ENCODE peak calls at places on chromosomes 7 and 10, in seven cellular contexts. M is left ventricle myocardium inferior, Y is foreskin fibroblast, Q is AG04450, J is AG09319, I is HL-60, H is kidney epithelial cell. V is an unnamed sample.

GRCh38 chr7:138074540-138074939 is 1.7 kb upstream of the AKR1D1 start:
- DNase-seq in M (no peak), Y (no peak), Q (no peak), J (no peak), I (no peak), H (no peak), V (no peak)

GRCh38 chr10:133024711-133025557 is 62.8 kb upstream of the ADGRA1 start:
- DNase-seq in M (no peak), Y (no peak), Q (no peak), J (no peak), I (no peak), H (no peak), V (no peak)

GRCh38 chr7:4745971-4746919 is 29.2 kb upstream of the AP5Z1 start:
- DNase-seq in M (no peak), Y (peak; percentile 41), Q (no peak), J (peak; percentile 44), I (peak; percentile 31), H (no peak), V (peak; percentile 82)

GRCh38 chr7:99839560-99840011 is 11.8 kb downstream of the CYP3A43 start:
- DNase-seq in M (no peak), Y (no peak), Q (no peak), J (no peak), I (no peak), H (no peak), V (no peak)

GRCh38 chr10:48604039-48604407 is 850 bp downstream of the ARHGAP22 start:
- DNase-seq in M (no peak), Y (no peak), Q (no peak), J (no peak), I (no peak), H (no peak), V (no peak)

GRCh38 chr10:131187274-131187673 is 124.2 kb downstream of the TCERG1L start:
- DNase-seq in M (no peak), Y (no peak), Q (no peak), J (no peak), I (no peak), H (no peak), V (no peak)

GRCh38 chr7:152574892-152575511 is 100.9 kb downstream of the XRCC2 start:
- DNase-seq in M (no peak), Y (no peak), Q (no peak), J (no peak), I (no peak), H (peak; percentile 71), V (no peak)

GRCh38 chr7:51295435-51296269 is 21.0 kb downstream of the COBL start:
- DNase-seq in M (no peak), Y (no peak), Q (no peak), J (no peak), I (no peak), H (no peak), V (no peak)

GRCh38 chr7:150390206-150390605 is 11.1 kb downstream of the ZNF775 start:
- DNase-seq in M (no peak), Y (peak; percentile 56), Q (no peak), J (no peak), I (no peak), H (no peak), V (no peak)

GRCh38 chr7:111568419-111568818 is 6.1 kb upstream of the IMMP2L start:
- DNase-seq in M (no peak), Y (no peak), Q (no peak), J (no peak), I (no peak), H (no peak), V (no peak)

GRCh38 chr7:101699884-101700283 is 70.8 kb upstream of the MYL10 start:
- DNase-seq in M (no peak), Y (no peak), Q (no peak), J (no peak), I (no peak), H (no peak), V (no peak)

GRCh38 chr7:497946-498655 is 21.5 kb downstream of the PDGFA start:
- DNase-seq in M (peak; percentile 8), Y (no peak), Q (no peak), J (no peak), I (no peak), H (no peak), V (no peak)

GRCh38 chr10:59905735-59906416 is 480 bp downstream of the CCDC6 start:
- DNase-seq in M (no peak), Y (no peak), Q (no peak), J (no peak), I (no peak), H (no peak), V (no peak)

GRCh38 chr7:105489409-105489808 is 32.7 kb downstream of the PUS7 start:
- DNase-seq in M (no peak), Y (no peak), Q (no peak), J (no peak), I (no peak), H (no peak), V (no peak)

GRCh38 chr7:93055543-93056107 is 62.2 kb downstream of the SAMD9 start:
- DNase-seq in M (no peak), Y (peak; percentile 28), Q (no peak), J (no peak), I (no peak), H (no peak), V (peak; percentile 60)

GRCh38 chr10:73879296-73880173 is 5.2 kb upstream of the CAMK2G start:
- DNase-seq in M (peak; percentile 84), Y (peak; percentile 75), Q (no peak), J (no peak), I (peak; percentile 93), H (no peak), V (peak; percentile 78)

GRCh38 chr10:26960308-26960707 is 99.5 kb upstream of the ABI1 start:
- DNase-seq in M (no peak), Y (no peak), Q (no peak), J (no peak), I (no peak), H (no peak), V (no peak)

GRCh38 chr7:27124096-27124978 is 6.2 kb downstream of the HOXA4 start:
- DNase-seq in M (no peak), Y (peak; percentile 60), Q (peak; percentile 86), J (no peak), I (no peak), H (no peak), V (peak; percentile 99)

GRCh38 chr7:11450246-11450645 is 381.8 kb downstream of the THSD7A start:
- DNase-seq in M (no peak), Y (no peak), Q (no peak), J (no peak), I (no peak), H (no peak), V (no peak)

GRCh38 chr10:127911867-127912257 is 5.0 kb downstream of the PTPRE start:
- DNase-seq in M (no peak), Y (no peak), Q (no peak), J (no peak), I (no peak), H (no peak), V (no peak)

GRCh38 chr7:117403737-117404136 is 23.6 kb downstream of the ASZ1 start:
- DNase-seq in M (no peak), Y (no peak), Q (no peak), J (no peak), I (no peak), H (no peak), V (no peak)

GRCh38 chr7:155702616-155703015 is 58.2 kb downstream of the RBM33 start:
- DNase-seq in M (no peak), Y (no peak), Q (no peak), J (no peak), I (no peak), H (peak; percentile 9), V (no peak)
- TF ChIP-seq CTCF in M (no peak), Y (no peak), Q (no peak), J (no peak), I (no peak), H (no peak), V (peak; percentile 1)

DNA sequence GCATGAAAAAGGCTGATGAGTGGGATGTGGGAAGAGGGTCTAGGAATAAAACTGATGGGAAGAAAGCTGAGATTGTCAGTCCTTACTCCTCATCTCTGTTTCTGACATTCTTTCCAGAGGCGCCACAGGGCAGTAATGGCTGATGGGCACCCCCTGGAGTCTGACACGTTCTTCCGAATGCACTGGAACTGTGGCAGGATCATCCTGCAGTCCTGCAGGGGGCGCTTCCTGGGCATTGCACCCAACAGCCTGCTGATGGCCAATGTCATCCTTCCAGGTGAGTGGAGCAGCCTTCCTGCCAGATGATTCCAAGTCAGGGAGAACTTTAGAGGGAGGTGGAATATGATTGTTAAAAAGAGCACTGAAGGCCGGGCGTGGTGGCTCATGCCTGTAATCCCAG is 4.8 kb downstream of the FSCN3 start:
- DNase-seq in M (no peak), Y (no peak), Q (no peak), J (no peak), I (no peak), H (no peak), V (no peak)
- TF ChIP-seq CTCF in M (no peak), Y (peak; percentile 12), Q (peak; percentile 25), J (peak; percentile 4), I (no peak), H (peak; percentile 23), V (peak; percentile 25)

GRCh38 chr7:17233643-17234397 is 64.6 kb upstream of the AHR start:
- DNase-seq in M (no peak), Y (no peak), Q (no peak), J (no peak), I (peak; percentile 14), H (no peak), V (peak; percentile 44)

GRCh38 chr7:17230099-17230807 is 68.2 kb upstream of the AHR start:
- DNase-seq in M (no peak), Y (no peak), Q (no peak), J (no peak), I (no peak), H (no peak), V (no peak)

GRCh38 chr7:17236603-17237002 is 61.8 kb upstream of the AHR start:
- DNase-seq in M (no peak), Y (no peak), Q (no peak), J (no peak), I (no peak), H (no peak), V (peak; percentile 39)

GRCh38 chr7:17236161-17236560 is 62.3 kb upstream of the AHR start:
- DNase-seq in M (no peak), Y (no peak), Q (no peak), J (no peak), I (no peak), H (no peak), V (no peak)

GRCh38 chr7:17234398-17235021 is 63.9 kb upstream of the AHR start:
- DNase-seq in M (no peak), Y (peak; percentile 88), Q (peak; percentile 55), J (peak; percentile 84), I (peak; percentile 81), H (peak; percentile 90), V (peak; percentile 96)
- TF ChIP-seq CTCF in M (no peak), Y (no peak), Q (no peak), J (peak; percentile 14), I (no peak), H (no peak), V (no peak)

GRCh38 chr10:102140218-102140617 is 7.4 kb downstream of the PPRC1 start:
- DNase-seq in M (no peak), Y (no peak), Q (no peak), J (no peak), I (no peak), H (no peak), V (no peak)

GRCh38 chr10:102139281-102140110 is 6.7 kb downstream of the PPRC1 start:
- DNase-seq in M (no peak), Y (no peak), Q (no peak), J (no peak), I (no peak), H (no peak), V (no peak)

GRCh38 chr10:102141583-102142107 is 8.8 kb downstream of the PPRC1 start:
- DNase-seq in M (no peak), Y (no peak), Q (no peak), J (no peak), I (no peak), H (no peak), V (no peak)

GRCh38 chr10:102135956-102136526 is 3.2 kb downstream of the PPRC1 start:
- DNase-seq in M (no peak), Y (no peak), Q (no peak), J (no peak), I (no peak), H (no peak), V (no peak)

GRCh38 chr10:102140913-102141540 is 8.2 kb downstream of the PPRC1 start:
- DNase-seq in M (no peak), Y (no peak), Q (no peak), J (no peak), I (no peak), H (no peak), V (no peak)
- TF ChIP-seq CTCF in M (no peak), Y (no peak), Q (no peak), J (no peak), I (no peak), H (no peak), V (no peak)

V was measured in astrocyte of the spinal cord.